ENCODE peak calls at places on chromosome 11, in six cellular contexts. X, P, Y, Z, D and Q are unnamed samples.
A peak's percentile ranks its signal among the peaks of the same experiment; 100 is the strongest.

GRCh38 chr11:133598879-133599278 is 66.6 kb upstream of the OPCML start:
- DNase-seq in X (no peak), P (no peak), Y (no peak), Z (no peak), D (no peak), Q (no peak)

GRCh38 chr11:83680351-83680750 is 394.2 kb upstream of the CCDC90B start:
- DNase-seq in X (no peak), P (no peak), Y (no peak), Z (no peak), D (no peak), Q (no peak)

GRCh38 chr11:12087075-12087775 is 23.2 kb upstream of the MICAL2 start:
- DNase-seq in X (peak; percentile 16), P (no peak), Y (peak; percentile 79), Z (no peak), D (no peak), Q (no peak)

GRCh38 chr11:35030716-35031213 is 108.2 kb upstream of the CD44 start:
- DNase-seq in X (no peak), P (no peak), Y (no peak), Z (peak; percentile 87), D (peak; percentile 79), Q (no peak)

GRCh38 chr11:107157809-107158187 is 139.5 kb upstream of the GUCY1A2 start:
- DNase-seq in X (no peak), P (no peak), Y (no peak), Z (no peak), D (no peak), Q (no peak)

GRCh38 chr11:31882951-31883392 is 71.8 kb upstream of the PAX6 start:
- DNase-seq in X (no peak), P (no peak), Y (no peak), Z (no peak), D (no peak), Q (no peak)

GRCh38 chr11:120547871-120548681 is 36.5 kb downstream of the GRIK4 start:
- DNase-seq in X (no peak), P (peak; percentile 84), Y (peak; percentile 85), Z (peak; percentile 98), D (peak; percentile 90), Q (no peak)

GRCh38 chr11:109034341-109034696 is 369.4 kb downstream of the DDX10 start:
- DNase-seq in X (no peak), P (no peak), Y (no peak), Z (no peak), D (no peak), Q (no peak)

GRCh38 chr11:34147581-34147980 is 42.2 kb downstream of the NAT10 start:
- DNase-seq in X (no peak), P (no peak), Y (no peak), Z (no peak), D (no peak), Q (no peak)

GRCh38 chr11:106854429-106854828 is 163.8 kb downstream of the GUCY1A2 start:
- DNase-seq in X (no peak), P (no peak), Y (peak; percentile 41), Z (no peak), D (no peak), Q (no peak)

GRCh38 chr11:71434576-71435130 is 13.5 kb downstream of the DHCR7 start:
- DNase-seq in X (no peak), P (no peak), Y (no peak), Z (no peak), D (no peak), Q (no peak)

GRCh38 chr11:126139541-126140091 is 71.8 kb downstream of the RPUSD4 start:
- DNase-seq in X (no peak), P (no peak), Y (peak; percentile 40), Z (no peak), D (no peak), Q (no peak)

GRCh38 chr11:117417856-117418255 is 90.2 kb downstream of the CEP164 start:
- DNase-seq in X (no peak), P (no peak), Y (peak; percentile 51), Z (no peak), D (no peak), Q (no peak)

GRCh38 chr11:134647066-134647746 is 235.2 kb upstream of the B3GAT1 start:
- DNase-seq in X (no peak), P (no peak), Y (no peak), Z (no peak), D (no peak), Q (no peak)

GRCh38 chr11:120893431-120894206 is 130.3 kb upstream of the TBCEL start:
- DNase-seq in X (no peak), P (no peak), Y (no peak), Z (no peak), D (no peak), Q (no peak)

GRCh38 chr11:67117667-67118058 is 1.4 kb upstream of the KDM2A start:
- DNase-seq in X (peak; percentile 19), P (peak; percentile 62), Y (peak; percentile 90), Z (peak; percentile 16), D (no peak), Q (no peak)

GRCh38 chr11:132943737-132944556 is 588.4 kb downstream of the OPCML start:
- DNase-seq in X (no peak), P (no peak), Y (peak; percentile 77), Z (no peak), D (no peak), Q (no peak)

GRCh38 chr11:17171342-17171741 is 36.4 kb downstream of the PIK3C2A start:
- DNase-seq in X (no peak), P (no peak), Y (no peak), Z (no peak), D (peak; percentile 17), Q (no peak)

GRCh38 chr11:28834877-28835276 is 726.7 kb downstream of the METTL15 start:
- DNase-seq in X (no peak), P (no peak), Y (no peak), Z (no peak), D (peak; percentile 63), Q (no peak)

GRCh38 chr11:955154-956049 is 29.7 kb downstream of the AP2A2 start:
- DNase-seq in X (no peak), P (peak; percentile 83), Y (no peak), Z (no peak), D (no peak), Q (no peak)

GRCh38 chr11:69890476-69890875 is 71.3 kb upstream of the FGF3 start:
- DNase-seq in X (no peak), P (no peak), Y (peak; percentile 69), Z (no peak), D (no peak), Q (no peak)

GRCh38 chr11:119680899-119681370 is 48.1 kb downstream of the NECTIN1 start:
- DNase-seq in X (no peak), P (no peak), Y (no peak), Z (no peak), D (no peak), Q (no peak)

GRCh38 chr11:109046284-109046992 is 375.6 kb upstream of the C11orf87 start:
- DNase-seq in X (no peak), P (no peak), Y (no peak), Z (no peak), D (no peak), Q (no peak)

GRCh38 chr11:111573821-111574249 is 28.4 kb upstream of the SIK2 start:
- DNase-seq in X (no peak), P (no peak), Y (no peak), Z (no peak), D (no peak), Q (no peak)

GRCh38 chr11:44526438-44526837 is 39.0 kb upstream of the CD82 start:
- DNase-seq in X (no peak), P (no peak), Y (peak; percentile 62), Z (no peak), D (no peak), Q (no peak)

GRCh38 chr11:65274734-65275682 is 13.2 kb downstream of the POLA2 start:
- DNase-seq in X (peak; percentile 26), P (peak; percentile 85), Y (peak; percentile 79), Z (peak; percentile 86), D (peak; percentile 89), Q (no peak)

GRCh38 chr11:117931971-117932370 is 2.8 kb upstream of the TMPRSS13 start:
- DNase-seq in X (no peak), P (no peak), Y (peak; percentile 69), Z (no peak), D (no peak), Q (no peak)

GRCh38 chr11:106727261-106727660 is 291.0 kb downstream of the GUCY1A2 start:
- DNase-seq in X (no peak), P (no peak), Y (no peak), Z (no peak), D (no peak), Q (no peak)

GRCh38 chr11:123474994-123475393 is 44.9 kb downstream of the GRAMD1B start:
- DNase-seq in X (no peak), P (no peak), Y (no peak), Z (no peak), D (peak; percentile 89), Q (no peak)